ENCODE peak calls at places on chromosomes 2 and 18, in six cellular contexts. R is nephron progenitor cell; Z is stimulated activated CD8-positive, alpha-beta memory T cell treated with anti-CD3 and anti-CD28 coated beads, Interleukin-15, amount 100 ng/mL, for 24 hours; V is ELF-1; T is activated gamma-delta T cell treated with Interleukin-2 at 50 U/mL for 16 hours; N is AG08395. C is an unnamed sample.

GRCh38 chr2:64354857-64355680 is 98.9 kb upstream of the LGALSL start:
- DNase-seq in V (no peak), R (no peak), N (peak; percentile 80), Z (no peak), T (no peak), C (no peak)

GRCh38 chr2:126797622-126798275 is 100.9 kb upstream of the TEX51 start:
- DNase-seq in V (no peak), Z (no peak), T (no peak), N (no peak), R (no peak), C (no peak)

GRCh38 chr18:50298443-50299284 is 11.2 kb upstream of the CXXC1 start:
- DNase-seq in Z (no peak), V (no peak), T (no peak), R (no peak), N (no peak), C (no peak)

GRCh38 chr2:101188683-101189405 is 37.7 kb upstream of the TBC1D8 start:
- DNase-seq in T (no peak), V (peak; percentile 52), Z (no peak), R (peak; percentile 22), N (peak; percentile 64), C (peak; percentile 78)

GRCh38 chr18:9612989-9613388 is 1.4 kb downstream of the PPP4R1 start:
- DNase-seq in V (no peak), Z (no peak), R (no peak), N (no peak), T (no peak), C (no peak)

GRCh38 chr2:8684421-8684884 is 2.6 kb downstream of the ID2 start:
- DNase-seq in Z (no peak), N (no peak), V (no peak), R (peak; percentile 22), T (peak; percentile 40), C (no peak)

GRCh38 chr2:105647731-105648130 is 97.0 kb upstream of the NCK2 start:
- DNase-seq in V (no peak), R (no peak), T (no peak), Z (no peak), N (no peak), C (no peak)

GRCh38 chr2:79981316-79981715 is 323.2 kb downstream of the LRRTM1 start:
- DNase-seq in N (no peak), V (no peak), Z (no peak), T (no peak), R (no peak), C (no peak)

GRCh38 chr18:11666176-11666575 is 22.9 kb upstream of the GNAL start:
- DNase-seq in T (no peak), N (no peak), V (peak; percentile 17), R (no peak), Z (no peak), C (no peak)

GRCh38 chr18:49051323-49051967 is 100.7 kb upstream of the SMAD7 start:
- DNase-seq in Z (no peak), V (no peak), T (no peak), R (no peak), N (no peak), C (no peak)

GRCh38 chr2:237122214-237122666 is 36.6 kb downstream of the COPS8 start:
- DNase-seq in Z (peak; percentile 12), N (peak; percentile 75), R (peak; percentile 60), V (peak; percentile 71), T (peak; percentile 8), C (peak; percentile 83)

GRCh38 chr2:135792401-135793152 is 44.4 kb downstream of the LCT start:
- DNase-seq in V (no peak), T (no peak), N (no peak), Z (no peak), R (no peak), C (no peak)

GRCh38 chr2:134258684-134259408 is 5.0 kb downstream of the MGAT5 start:
- DNase-seq in T (peak; percentile 67), R (no peak), V (no peak), N (no peak), Z (no peak), C (no peak)

GRCh38 chr18:31354990-31355389 is 21.6 kb upstream of the DSG4 start:
- DNase-seq in N (no peak), R (no peak), Z (no peak), T (no peak), V (no peak), C (no peak)

GRCh38 chr2:24642351-24642750 is 150.8 kb downstream of the PTRHD1 start:
- DNase-seq in Z (no peak), T (no peak), R (no peak), V (no peak), N (no peak), C (no peak)

GRCh38 chr18:46632401-46633089 is 24.5 kb downstream of the LOXHD1 start:
- DNase-seq in R (no peak), V (no peak), Z (no peak), N (no peak), T (no peak), C (no peak)

GRCh38 chr2:196162586-196163180 is 8.7 kb downstream of the STK17B start:
- DNase-seq in Z (no peak), V (no peak), R (no peak), T (no peak), N (no peak), C (no peak)

GRCh38 chr18:26298107-26298506 is 71.9 kb downstream of the TAF4B start:
- DNase-seq in N (no peak), T (no peak), Z (no peak), V (no peak), R (no peak), C (no peak)

GRCh38 chr2:217684431-217685254 is 318.2 kb downstream of the TNS1 start:
- DNase-seq in R (no peak), T (no peak), Z (no peak), N (no peak), V (no peak), C (no peak)

GRCh38 chr2:20667531-20668401 is 822 bp downstream of the GDF7 start:
- DNase-seq in Z (no peak), T (no peak), V (peak; percentile 40), N (no peak), R (no peak), C (no peak)

GRCh38 chr2:226483143-226483542 is 316.5 kb downstream of the IRS1 start:
- DNase-seq in T (no peak), V (no peak), N (no peak), R (no peak), Z (no peak), C (no peak)

GRCh38 chr2:25685741-25686140 is 12.4 kb upstream of the DTNB start:
- DNase-seq in R (no peak), V (no peak), T (no peak), Z (no peak), N (no peak), C (no peak)

GRCh38 chr18:3186678-3187658 is 32.8 kb downstream of the MYOM1 start:
- DNase-seq in V (no peak), N (peak; percentile 10), R (no peak), T (no peak), Z (no peak), C (no peak)

GRCh38 chr18:74976331-74976909 is 232.5 kb downstream of the PTGR3 start:
- DNase-seq in Z (no peak), V (no peak), T (no peak), N (no peak), R (no peak), C (no peak)